ENCODE peak calls at places on chromosomes 4 and X, in ten cellular contexts. One of them, this sample, is unnamed.

GRCh38 chrX:100994352-100995281 is 25.1 kb downstream of the ARL13A start:
- DNase-seq in transverse colon: no peak
- DNase-seq in GM23248: peak
- DNase-seq in sigmoid colon: no peak
- DNase-seq in NT2/D1: no peak
- DNase-seq in adipocyte: no peak
- DNase-seq in trophoblast cell: peak
- DNase-seq in fibroblast of lung: peak
- DNase-seq in CD8-positive, alpha-beta memory T cell: no peak
- DNase-seq in left ventricle myocardium inferior: no peak
- DNase-seq in this sample: no peak

GRCh38 chr4:5724377-5724776 is 13.4 kb downstream of the EVC start:
- DNase-seq in transverse colon: no peak
- DNase-seq in GM23248: peak
- DNase-seq in sigmoid colon: no peak
- DNase-seq in NT2/D1: no peak
- DNase-seq in adipocyte: no peak
- DNase-seq in trophoblast cell: no peak
- DNase-seq in fibroblast of lung: peak
- DNase-seq in CD8-positive, alpha-beta memory T cell: no peak
- DNase-seq in left ventricle myocardium inferior: no peak
- DNase-seq in this sample: no peak

GRCh38 chr4:78484574-78484973 is 67.0 kb upstream of the ANXA3 start:
- DNase-seq in transverse colon: no peak
- DNase-seq in GM23248: no peak
- DNase-seq in sigmoid colon: no peak
- DNase-seq in NT2/D1: no peak
- DNase-seq in adipocyte: no peak
- DNase-seq in trophoblast cell: no peak
- DNase-seq in fibroblast of lung: no peak
- DNase-seq in CD8-positive, alpha-beta memory T cell: no peak
- DNase-seq in left ventricle myocardium inferior: no peak
- DNase-seq in this sample: no peak

GRCh38 chrX:140710710-140711109 is 1.2 kb downstream of the LINC00632 start:
- DNase-seq in transverse colon: no peak
- DNase-seq in GM23248: peak
- DNase-seq in sigmoid colon: no peak
- DNase-seq in NT2/D1: no peak
- DNase-seq in adipocyte: no peak
- DNase-seq in trophoblast cell: no peak
- DNase-seq in fibroblast of lung: peak
- DNase-seq in CD8-positive, alpha-beta memory T cell: no peak
- DNase-seq in left ventricle myocardium inferior: no peak
- DNase-seq in this sample: no peak

GRCh38 chr4:8762951-8763735 is 108.5 kb downstream of the HMX1 start:
- DNase-seq in transverse colon: no peak
- DNase-seq in GM23248: no peak
- DNase-seq in sigmoid colon: peak
- DNase-seq in NT2/D1: no peak
- DNase-seq in adipocyte: no peak
- DNase-seq in trophoblast cell: no peak
- DNase-seq in fibroblast of lung: no peak
- DNase-seq in CD8-positive, alpha-beta memory T cell: no peak
- DNase-seq in left ventricle myocardium inferior: no peak
- DNase-seq in this sample: peak

GRCh38 chr4:54099959-54100606 is at the start of gene GSX2:
- DNase-seq in transverse colon: no peak
- DNase-seq in GM23248: peak
- DNase-seq in sigmoid colon: no peak
- DNase-seq in NT2/D1: no peak
- DNase-seq in adipocyte: peak
- DNase-seq in trophoblast cell: no peak
- DNase-seq in fibroblast of lung: no peak
- DNase-seq in CD8-positive, alpha-beta memory T cell: no peak
- DNase-seq in left ventricle myocardium inferior: peak
- DNase-seq in this sample: no peak

GRCh38 chrX:81294101-81294500 is 92.2 kb downstream of the SH3BGRL start:
- DNase-seq in transverse colon: no peak
- DNase-seq in GM23248: no peak
- DNase-seq in sigmoid colon: no peak
- DNase-seq in NT2/D1: no peak
- DNase-seq in adipocyte: no peak
- DNase-seq in trophoblast cell: no peak
- DNase-seq in fibroblast of lung: no peak
- DNase-seq in CD8-positive, alpha-beta memory T cell: no peak
- DNase-seq in left ventricle myocardium inferior: no peak
- DNase-seq in this sample: no peak

GRCh38 chr4:108601517-108601916 is 18.9 kb upstream of the RPL34 start:
- DNase-seq in transverse colon: no peak
- DNase-seq in GM23248: no peak
- DNase-seq in sigmoid colon: no peak
- DNase-seq in NT2/D1: no peak
- DNase-seq in adipocyte: no peak
- DNase-seq in trophoblast cell: no peak
- DNase-seq in fibroblast of lung: no peak
- DNase-seq in CD8-positive, alpha-beta memory T cell: no peak
- DNase-seq in left ventricle myocardium inferior: no peak
- DNase-seq in this sample: no peak

GRCh38 chr4:6749340-6750171 is 33.0 kb upstream of the KIAA0232 start:
- DNase-seq in transverse colon: peak
- DNase-seq in GM23248: peak
- DNase-seq in sigmoid colon: peak
- DNase-seq in NT2/D1: no peak
- DNase-seq in adipocyte: no peak
- DNase-seq in trophoblast cell: peak
- DNase-seq in fibroblast of lung: peak
- DNase-seq in CD8-positive, alpha-beta memory T cell: no peak
- DNase-seq in left ventricle myocardium inferior: peak
- DNase-seq in this sample: peak

GRCh38 chr4:180028682-180029081 is 2214.5 kb upstream of the TENM3 start:
- DNase-seq in transverse colon: peak
- DNase-seq in GM23248: no peak
- DNase-seq in sigmoid colon: no peak
- DNase-seq in NT2/D1: peak
- DNase-seq in adipocyte: peak
- DNase-seq in trophoblast cell: peak
- DNase-seq in fibroblast of lung: peak
- DNase-seq in CD8-positive, alpha-beta memory T cell: no peak
- DNase-seq in left ventricle myocardium inferior: peak
- DNase-seq in this sample: no peak

GRCh38 chrX:39967348-39967747 is 130.4 kb downstream of the BCOR start:
- DNase-seq in transverse colon: no peak
- DNase-seq in GM23248: peak
- DNase-seq in sigmoid colon: no peak
- DNase-seq in NT2/D1: no peak
- DNase-seq in adipocyte: no peak
- DNase-seq in trophoblast cell: no peak
- DNase-seq in fibroblast of lung: no peak
- DNase-seq in CD8-positive, alpha-beta memory T cell: no peak
- DNase-seq in left ventricle myocardium inferior: no peak
- DNase-seq in this sample: no peak

GRCh38 chr4:113468165-113469022 is 293.1 kb downstream of the CAMK2D start:
- DNase-seq in transverse colon: peak
- DNase-seq in GM23248: peak
- DNase-seq in sigmoid colon: peak
- DNase-seq in NT2/D1: peak
- DNase-seq in adipocyte: peak
- DNase-seq in trophoblast cell: peak
- DNase-seq in fibroblast of lung: peak
- DNase-seq in CD8-positive, alpha-beta memory T cell: no peak
- DNase-seq in left ventricle myocardium inferior: peak
- DNase-seq in this sample: peak

GRCh38 chr4:155960522-155960921 is 6.9 kb upstream of the CTSO start:
- DNase-seq in transverse colon: no peak
- DNase-seq in GM23248: peak
- DNase-seq in sigmoid colon: no peak
- DNase-seq in NT2/D1: no peak
- DNase-seq in adipocyte: no peak
- DNase-seq in trophoblast cell: no peak
- DNase-seq in fibroblast of lung: peak
- DNase-seq in CD8-positive, alpha-beta memory T cell: no peak
- DNase-seq in left ventricle myocardium inferior: no peak
- DNase-seq in this sample: no peak

GRCh38 chr4:110231869-110232268 is 33.5 kb upstream of the ELOVL6 start:
- DNase-seq in transverse colon: no peak
- DNase-seq in GM23248: no peak
- DNase-seq in sigmoid colon: no peak
- DNase-seq in NT2/D1: no peak
- DNase-seq in adipocyte: no peak
- DNase-seq in trophoblast cell: no peak
- DNase-seq in fibroblast of lung: no peak
- DNase-seq in CD8-positive, alpha-beta memory T cell: no peak
- DNase-seq in left ventricle myocardium inferior: no peak
- DNase-seq in this sample: no peak
- H3K4me3 ChIP-seq in transverse colon: no peak
- H3K4me3 ChIP-seq in GM23248: no peak
- H3K4me3 ChIP-seq in sigmoid colon: no peak
- H3K4me3 ChIP-seq in NT2/D1: no peak
- H3K4me3 ChIP-seq in adipocyte: no peak
- H3K4me3 ChIP-seq in trophoblast cell: no peak
- H3K4me3 ChIP-seq in fibroblast of lung: no peak
- H3K4me3 ChIP-seq in CD8-positive, alpha-beta memory T cell: no peak
- H3K4me3 ChIP-seq in left ventricle myocardium inferior: no peak
- H3K4me3 ChIP-seq in this sample: no peak

GRCh38 chrX:57596109-57596870 is 4.5 kb downstream of the ZXDB start:
- DNase-seq in transverse colon: no peak
- DNase-seq in GM23248: peak
- DNase-seq in sigmoid colon: no peak
- DNase-seq in NT2/D1: no peak
- DNase-seq in adipocyte: no peak
- DNase-seq in trophoblast cell: no peak
- DNase-seq in fibroblast of lung: no peak
- DNase-seq in CD8-positive, alpha-beta memory T cell: no peak
- DNase-seq in left ventricle myocardium inferior: no peak
- DNase-seq in this sample: no peak
- H3K4me3 ChIP-seq in transverse colon: no peak
- H3K4me3 ChIP-seq in GM23248: peak
- H3K4me3 ChIP-seq in sigmoid colon: peak
- H3K4me3 ChIP-seq in NT2/D1: peak
- H3K4me3 ChIP-seq in adipocyte: peak
- H3K4me3 ChIP-seq in trophoblast cell: no peak
- H3K4me3 ChIP-seq in fibroblast of lung: peak
- H3K4me3 ChIP-seq in CD8-positive, alpha-beta memory T cell: no peak
- H3K4me3 ChIP-seq in left ventricle myocardium inferior: peak
- H3K4me3 ChIP-seq in this sample: no peak

DNA sequence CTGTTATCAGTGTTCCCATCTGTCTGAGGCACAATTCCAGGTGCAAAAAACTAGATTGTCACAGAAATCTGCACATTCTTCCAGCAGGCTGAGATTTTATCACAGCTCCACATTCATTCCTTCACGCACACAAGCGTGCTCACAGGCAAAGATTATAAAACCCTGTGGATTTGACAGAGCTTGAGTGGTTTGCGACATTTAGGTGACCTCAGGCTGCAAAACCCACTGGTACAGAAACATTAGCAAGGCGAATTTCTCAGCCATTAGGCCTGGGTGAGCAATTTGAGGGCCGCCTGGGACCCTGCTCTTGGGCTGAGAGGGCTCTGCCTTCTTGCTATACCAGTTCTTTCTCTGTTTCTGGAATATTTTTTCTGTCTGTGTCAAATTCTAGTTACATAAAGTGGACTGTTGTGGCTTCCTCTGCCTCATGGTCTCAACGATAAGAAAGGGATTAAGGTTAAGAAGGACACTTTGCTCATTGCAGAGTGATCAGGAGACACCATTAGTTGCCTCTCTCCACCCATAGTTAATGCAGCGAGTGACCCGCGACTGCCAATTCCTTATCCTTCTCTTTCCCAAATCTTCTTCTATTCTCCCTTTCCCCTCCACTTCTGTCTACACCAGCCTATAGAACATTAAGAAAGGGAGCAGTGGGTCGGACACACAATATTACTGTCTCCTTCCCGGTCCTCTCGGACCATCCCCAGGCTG is 86.7 kb upstream of the C1QTNF7 start:
- DNase-seq in transverse colon: no peak
- DNase-seq in GM23248: no peak
- DNase-seq in sigmoid colon: no peak
- DNase-seq in NT2/D1: no peak
- DNase-seq in adipocyte: no peak
- DNase-seq in trophoblast cell: peak
- DNase-seq in fibroblast of lung: no peak
- DNase-seq in CD8-positive, alpha-beta memory T cell: no peak
- DNase-seq in left ventricle myocardium inferior: no peak
- DNase-seq in this sample: no peak
- H3K4me3 ChIP-seq in transverse colon: peak
- H3K4me3 ChIP-seq in GM23248: no peak
- H3K4me3 ChIP-seq in sigmoid colon: peak
- H3K4me3 ChIP-seq in NT2/D1: no peak
- H3K4me3 ChIP-seq in adipocyte: no peak
- H3K4me3 ChIP-seq in trophoblast cell: no peak
- H3K4me3 ChIP-seq in fibroblast of lung: peak
- H3K4me3 ChIP-seq in CD8-positive, alpha-beta memory T cell: no peak
- H3K4me3 ChIP-seq in left ventricle myocardium inferior: peak
- H3K4me3 ChIP-seq in this sample: no peak

DNA sequence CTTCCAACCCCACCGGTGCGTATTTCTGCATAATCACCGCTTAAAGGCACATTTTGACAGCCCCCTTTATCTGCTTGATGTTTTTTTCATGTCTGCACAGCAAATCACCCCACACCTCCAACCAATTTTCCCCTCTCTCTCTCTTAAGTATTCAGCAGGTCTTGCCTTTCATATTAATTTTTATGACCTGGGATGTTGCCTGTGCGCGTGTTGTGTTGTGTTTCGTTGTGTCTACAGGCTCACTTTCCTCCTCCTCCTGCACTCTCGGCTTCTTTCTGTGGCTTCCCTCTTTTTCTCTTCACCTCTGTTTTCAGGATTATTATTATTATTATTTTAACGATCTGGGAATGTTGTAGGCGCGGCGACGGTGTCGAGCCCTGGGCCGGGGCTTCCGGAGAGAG is 721 bp downstream of the POU4F2 start:
- DNase-seq in transverse colon: no peak
- DNase-seq in GM23248: no peak
- DNase-seq in sigmoid colon: no peak
- DNase-seq in NT2/D1: no peak
- DNase-seq in adipocyte: no peak
- DNase-seq in trophoblast cell: no peak
- DNase-seq in fibroblast of lung: no peak
- DNase-seq in CD8-positive, alpha-beta memory T cell: no peak
- DNase-seq in left ventricle myocardium inferior: no peak
- DNase-seq in this sample: no peak
- H3K4me3 ChIP-seq in transverse colon: no peak
- H3K4me3 ChIP-seq in GM23248: peak
- H3K4me3 ChIP-seq in sigmoid colon: peak
- H3K4me3 ChIP-seq in NT2/D1: no peak
- H3K4me3 ChIP-seq in adipocyte: no peak
- H3K4me3 ChIP-seq in trophoblast cell: no peak
- H3K4me3 ChIP-seq in fibroblast of lung: no peak
- H3K4me3 ChIP-seq in CD8-positive, alpha-beta memory T cell: no peak
- H3K4me3 ChIP-seq in left ventricle myocardium inferior: peak
- H3K4me3 ChIP-seq in this sample: no peak